ENCODE peak calls at places on chromosomes 13 and 19, in eight cellular contexts. K is retinal pigment epithelial cell; C is choroid plexus epithelial cell; S is mucosa of descending colon; W is CD4-positive, alpha-beta T cell; A is kidney epithelial cell; R is PC-3; N is neural crest cell. L is an unnamed sample.

GRCh38 chr19:44582581-44583265 is 30.6 kb upstream of the IGSF23 start:
- DNase-seq in S (peak; percentile 73), N (peak; percentile 34), R (peak; percentile 37), C (peak; percentile 46), K (no peak), A (no peak), W (no peak), L (peak; percentile 5)

GRCh38 chr13:21399741-21400140 is 59.4 kb downstream of the ZDHHC20 start:
- DNase-seq in K (no peak), N (no peak), S (no peak), W (no peak), R (peak; percentile 55), A (peak; percentile 9), C (peak; percentile 17), L (no peak)

GRCh38 chr19:29171525-29171924 is 41.4 kb downstream of the UQCRFS1 start:
- DNase-seq in A (no peak), S (no peak), R (no peak), W (no peak), K (no peak), C (no peak), N (no peak), L (peak; percentile 10)

GRCh38 chr13:49435992-49436391 is 7.9 kb downstream of the CAB39L start:
- DNase-seq in A (no peak), N (no peak), W (no peak), K (no peak), C (peak; percentile 51), S (no peak), R (no peak), L (no peak)

GRCh38 chr19:46381746-46382345 is 31.5 kb downstream of the CCDC8 start:
- DNase-seq in C (no peak), W (no peak), K (no peak), R (no peak), A (no peak), N (no peak), S (no peak), L (no peak)

GRCh38 chr19:49361438-49362047 is 673 bp downstream of the TEAD2 start:
- DNase-seq in K (peak; percentile 39), S (peak; percentile 87), W (no peak), R (peak; percentile 80), C (peak; percentile 76), N (peak; percentile 57), A (no peak), L (no peak)

GRCh38 chr19:3360494-3361383 is 5.6 kb upstream of the NFIC start:
- DNase-seq in S (peak; percentile 79), A (no peak), K (no peak), W (peak; percentile 62), N (no peak), R (peak; percentile 31), C (no peak), L (peak; percentile 76)

GRCh38 chr13:73954808-73955207 is 179.4 kb downstream of the KLF12 start:
- DNase-seq in S (no peak), K (no peak), A (no peak), R (no peak), N (no peak), W (no peak), C (no peak), L (no peak)

GRCh38 chr13:113664751-113665581 is 2.1 kb upstream of the GRK1 start:
- DNase-seq in S (peak; percentile 54), A (no peak), K (no peak), N (peak; percentile 14), C (no peak), W (no peak), R (no peak), L (no peak)

GRCh38 chr19:51071006-51071405 is 6.1 kb upstream of the KLK13 start:
- DNase-seq in A (no peak), C (no peak), W (no peak), S (no peak), K (no peak), N (no peak), R (peak; percentile 91), L (no peak)

GRCh38 chr13:41008349-41008980 is 10.7 kb downstream of the ELF1 start:
- DNase-seq in K (no peak), A (no peak), W (no peak), S (no peak), N (no peak), C (peak; percentile 82), R (peak; percentile 78), L (peak; percentile 65)

GRCh38 chr13:24097667-24098066 is 62.9 kb upstream of the SPATA13 start:
- DNase-seq in K (no peak), C (no peak), R (no peak), W (no peak), A (no peak), S (no peak), N (no peak), L (peak; percentile 22)

GRCh38 chr19:873084-874019 is 13.9 kb downstream of the CFD start:
- DNase-seq in N (no peak), S (peak; percentile 79), R (no peak), K (no peak), W (peak; percentile 76), A (no peak), C (peak; percentile 52), L (peak; percentile 94)

GRCh38 chr13:113186061-113186900 is 22.2 kb downstream of the PCID2 start:
- DNase-seq in A (no peak), R (no peak), C (no peak), K (no peak), N (no peak), S (no peak), W (no peak), L (peak; percentile 92)

GRCh38 chr13:21528616-21529015 is 69.5 kb upstream of the ZDHHC20 start:
- DNase-seq in A (peak; percentile 26), R (peak; percentile 4), N (no peak), W (no peak), S (no peak), C (peak; percentile 67), K (peak; percentile 58), L (no peak)

GRCh38 chr13:102869948-102870676 is 24.3 kb downstream of the ERCC5 start:
- DNase-seq in K (no peak), S (no peak), N (no peak), W (no peak), R (no peak), A (no peak), C (no peak), L (no peak)

DNA sequence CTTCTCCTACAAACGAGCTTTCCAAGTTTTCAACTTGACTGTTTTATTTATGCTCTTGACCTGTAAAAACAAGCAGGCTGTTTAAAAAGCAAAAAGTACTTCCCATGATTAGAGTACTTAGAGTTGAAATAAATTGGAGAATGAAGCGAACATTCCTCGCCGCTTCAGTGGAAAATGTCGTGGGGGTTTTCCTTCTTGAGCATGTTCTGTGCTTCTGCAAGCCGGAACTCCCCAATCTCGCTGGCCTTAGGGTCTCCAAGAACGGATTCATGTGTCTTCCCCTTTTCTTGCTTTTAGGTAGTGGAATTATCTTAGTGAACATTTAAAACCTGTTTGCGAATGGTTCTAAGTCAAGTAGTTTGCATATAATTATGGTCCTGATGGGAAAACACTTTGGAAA is 103.6 kb upstream of the ZNF536 start:
- DNase-seq in K (no peak), A (no peak), N (no peak), C (no peak), W (no peak), S (no peak), R (no peak), L (no peak)
- TF ChIP-seq CTCF in K (no peak), A (no peak), N (no peak), C (no peak), W (no peak), S (no peak), R (no peak), L (no peak)

GRCh38 chr19:11014403-11014911 is 53.6 kb downstream of the SMARCA4 start:
- DNase-seq in C (no peak), A (no peak), S (no peak), K (no peak), W (no peak), N (no peak), R (no peak), L (no peak)
- TF ChIP-seq CTCF in C (peak; percentile 28), A (peak; percentile 4), S (no peak), K (peak; percentile 25), W (no peak), N (no peak), R (peak; percentile 16), L (no peak)

GRCh38 chr19:52533901-52534300 is 6.4 kb downstream of the ZNF808 start:
- DNase-seq in A (no peak), C (no peak), N (no peak), S (no peak), W (no peak), K (no peak), R (no peak), L (no peak)

GRCh38 chr19:52532480-52532879 is 5.0 kb downstream of the ZNF808 start:
- DNase-seq in W (no peak), N (no peak), R (no peak), A (no peak), K (no peak), C (no peak), S (no peak), L (no peak)

GRCh38 chr19:52541608-52542007 is 14.1 kb downstream of the ZNF808 start:
- DNase-seq in C (no peak), A (no peak), S (no peak), N (no peak), K (no peak), R (no peak), W (no peak), L (no peak)

GRCh38 chr19:52535831-52536800 is 8.6 kb downstream of the ZNF808 start:
- DNase-seq in N (peak; percentile 82), W (peak; percentile 84), A (no peak), R (no peak), K (peak; percentile 36), C (peak; percentile 76), S (peak; percentile 82), L (peak; percentile 86)
- TF ChIP-seq CTCF in N (no peak), W (no peak), A (peak; percentile 21), R (no peak), K (peak; percentile 12), C (peak; percentile 31), S (no peak), L (no peak)

GRCh38 chr19:33998739-33999345 is 173.5 kb upstream of the LSM14A start:
- DNase-seq in N (no peak), W (no peak), R (peak; percentile 47), K (no peak), C (peak; percentile 19), S (no peak), A (no peak), L (no peak)

GRCh38 chr19:33998302-33998701 is 174.0 kb upstream of the LSM14A start:
- DNase-seq in K (no peak), S (no peak), C (no peak), N (no peak), R (peak; percentile 23), W (no peak), A (no peak), L (no peak)

GRCh38 chr19:33997690-33998089 is 174.6 kb upstream of the LSM14A start:
- DNase-seq in C (peak; percentile 5), S (no peak), W (no peak), N (no peak), R (peak; percentile 15), A (no peak), K (no peak), L (no peak)
- TF ChIP-seq CTCF in C (peak; percentile 40), S (no peak), W (no peak), N (peak; percentile 50), R (peak; percentile 64), A (no peak), K (peak; percentile 0), L (no peak)

L was measured in GM12865.